ENCODE peak calls at places on chromosome 16, in ten cellular contexts. A is nephron progenitor cell; I is pancreas; V is kidney epithelial cell; G is fibroblast of the aortic adventitia; L is upper lobe of left lung; U is breast epithelium; J is cardiac fibroblast; Z is IMR-90; H is CD4-positive, alpha-beta T cell. P is an unnamed sample.

GRCh38 chr16:5595849-5596248 is 498.3 kb upstream of the EEF2KMT start:
- DNase-seq in Z (no peak), L (no peak), A (no peak), I (no peak), G (no peak), U (no peak), V (no peak), J (no peak), H (no peak), P (no peak)

GRCh38 chr16:65740716-65741115 is 618.9 kb upstream of the CDH11 start:
- DNase-seq in L (no peak), A (no peak), G (peak), U (no peak), V (no peak), H (no peak), J (no peak), Z (peak), I (no peak), P (no peak)

GRCh38 chr16:87735270-87736002 is 30.4 kb downstream of the KLHDC4 start:
- DNase-seq in V (no peak), A (no peak), J (no peak), Z (no peak), H (no peak), L (no peak), U (no peak), I (no peak), G (no peak), P (no peak)

GRCh38 chr16:48613061-48613957 is 3.3 kb upstream of the N4BP1 start:
- DNase-seq in V (no peak), H (peak), I (no peak), Z (peak), G (peak), J (peak), L (no peak), U (no peak), A (no peak), P (no peak)

GRCh38 chr16:76535-77272 is 1.3 kb upstream of the MPG start:
- DNase-seq in U (no peak), H (no peak), I (no peak), Z (peak), V (no peak), L (peak), J (peak), G (peak), A (no peak), P (no peak)

GRCh38 chr16:15052747-15053476 is 3.0 kb downstream of the NTAN1 start:
- DNase-seq in J (peak), Z (no peak), A (no peak), H (no peak), G (peak), V (no peak), I (no peak), U (no peak), L (no peak), P (no peak)

GRCh38 chr16:50096791-50097190 is 31.0 kb downstream of the HEATR3 start:
- DNase-seq in H (no peak), G (peak), A (no peak), V (no peak), U (no peak), J (peak), I (no peak), L (no peak), Z (peak), P (no peak)

GRCh38 chr16:79283578-79283977 is 317.0 kb downstream of the MAF start:
- DNase-seq in L (no peak), V (no peak), H (peak), Z (no peak), U (no peak), G (no peak), I (no peak), J (no peak), A (no peak), P (no peak)

GRCh38 chr16:2483939-2484897 is 9.3 kb downstream of the TBC1D24 start:
- DNase-seq in V (no peak), A (no peak), U (no peak), J (no peak), I (no peak), H (no peak), Z (no peak), G (no peak), L (no peak), P (no peak)

GRCh38 chr16:82888616-82889015 is 261.8 kb downstream of the CDH13 start:
- DNase-seq in I (no peak), L (no peak), G (peak), U (no peak), V (peak), J (no peak), A (peak), H (no peak), Z (peak), P (no peak)

GRCh38 chr16:27221576-27222498 is 18.5 kb downstream of the KDM8 start:
- DNase-seq in J (peak), U (no peak), L (no peak), A (no peak), I (peak), V (no peak), H (no peak), Z (peak), G (peak), P (no peak)

GRCh38 chr16:12187939-12188673 is 211.6 kb downstream of the SNX29 start:
- DNase-seq in J (no peak), V (peak), A (no peak), U (no peak), L (no peak), Z (no peak), G (peak), H (no peak), I (no peak), P (no peak)

GRCh38 chr16:28181557-28181914 is 30.2 kb downstream of the XPO6 start:
- DNase-seq in V (peak), G (peak), I (no peak), U (no peak), J (peak), Z (peak), H (no peak), A (no peak), L (peak), P (no peak)

DNA sequence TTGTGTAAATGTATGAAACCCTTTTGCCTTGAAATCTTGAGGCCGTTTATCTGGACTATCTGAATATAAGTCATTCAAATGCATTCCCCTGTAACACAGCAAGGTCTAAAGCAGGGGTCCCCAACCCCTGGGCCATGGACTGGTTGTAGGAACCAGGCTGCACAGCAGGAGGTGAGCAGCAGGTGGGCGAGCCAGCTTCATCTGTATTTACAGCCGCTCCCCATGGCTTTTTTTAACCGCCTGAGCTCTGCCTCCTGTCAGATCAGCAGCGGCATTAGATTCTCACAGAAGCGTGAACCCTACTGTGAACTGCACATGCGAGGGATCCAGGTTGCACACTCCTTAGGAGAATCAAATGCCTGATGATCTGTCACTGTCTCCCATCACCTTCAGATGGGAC is 24.1 kb downstream of the DNAH3 start:
- DNase-seq in G (no peak), I (no peak), H (no peak), J (no peak), U (no peak), Z (no peak), A (no peak), V (no peak), L (no peak), P (no peak)
- TF ChIP-seq CTCF in G (no peak), I (no peak), H (no peak), J (no peak), U (no peak), Z (no peak), A (no peak), V (no peak), L (no peak), P (no peak)

GRCh38 chr16:57627184-57627871 is 1.1 kb upstream of the ADGRG1 start:
- DNase-seq in G (peak), U (peak), J (peak), I (no peak), H (no peak), Z (peak), V (peak), L (no peak), A (peak), P (no peak)
- TF ChIP-seq CTCF in G (peak), U (no peak), J (peak), I (no peak), H (no peak), Z (peak), V (peak), L (no peak), A (peak), P (no peak)

DNA sequence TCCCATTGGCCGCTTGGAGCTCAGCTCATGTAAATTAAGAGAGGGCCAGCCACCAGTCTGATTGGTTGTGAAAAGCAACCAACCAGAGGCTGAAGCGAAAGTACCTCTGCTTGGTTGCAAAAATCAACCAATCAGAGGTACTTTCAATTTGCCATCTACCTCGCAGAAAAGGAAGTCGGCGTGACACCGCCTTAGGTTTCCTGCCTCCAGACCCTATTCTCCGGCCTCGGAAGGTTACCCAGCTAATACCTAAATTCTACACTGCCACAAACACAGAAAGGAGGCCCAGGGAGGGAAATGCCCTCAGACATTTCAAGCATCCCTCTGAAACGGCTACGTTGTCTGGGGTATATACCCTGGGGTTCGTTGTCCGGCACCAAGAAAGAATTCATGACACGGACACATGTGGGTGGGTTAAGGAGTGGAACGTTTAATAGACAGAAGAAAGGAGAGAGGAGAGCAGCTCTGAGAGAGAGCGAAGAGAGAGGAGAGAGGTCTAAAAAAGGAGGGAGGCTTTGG is 481.3 kb downstream of the TMEM114 start:
- DNase-seq in Z (no peak), H (no peak), V (no peak), J (no peak), I (no peak), A (no peak), L (no peak), U (no peak), G (no peak), P (no peak)
- TF ChIP-seq CTCF in Z (no peak), H (no peak), V (no peak), J (no peak), I (no peak), A (no peak), L (no peak), U (no peak), G (no peak), P (no peak)

GRCh38 chr16:81214745-81215166 is 23.7 kb upstream of the BCO1 start:
- DNase-seq in J (peak), V (no peak), A (peak), U (no peak), H (no peak), L (no peak), I (no peak), Z (peak), G (peak), P (no peak)
- TF ChIP-seq CTCF in J (peak), V (peak), A (peak), U (no peak), H (no peak), L (no peak), I (no peak), Z (peak), G (peak), P (no peak)

GRCh38 chr16:62638324-62638911 is 602.2 kb upstream of the CDH8 start:
- DNase-seq in Z (no peak), V (no peak), L (no peak), J (no peak), A (no peak), U (no peak), H (no peak), I (no peak), G (no peak), P (no peak)

GRCh38 chr16:62639890-62640289 is 603.7 kb upstream of the CDH8 start:
- DNase-seq in L (no peak), I (no peak), V (no peak), U (no peak), G (no peak), J (no peak), H (no peak), A (no peak), Z (no peak), P (no peak)

GRCh38 chr16:62644030-62644812 is 608.0 kb upstream of the CDH8 start:
- DNase-seq in A (no peak), J (no peak), H (no peak), I (no peak), U (no peak), L (no peak), V (no peak), Z (no peak), G (no peak), P (no peak)

GRCh38 chr16:62642677-62643076 is 606.4 kb upstream of the CDH8 start:
- DNase-seq in Z (no peak), J (no peak), L (no peak), H (no peak), A (no peak), I (no peak), U (no peak), V (no peak), G (no peak), P (no peak)

GRCh38 chr16:62638964-62639861 is 603.0 kb upstream of the CDH8 start:
- DNase-seq in G (no peak), A (no peak), Z (no peak), I (no peak), U (no peak), H (no peak), J (no peak), V (no peak), L (no peak), P (no peak)
- TF ChIP-seq CTCF in G (no peak), A (no peak), Z (no peak), I (no peak), U (no peak), H (no peak), J (no peak), V (no peak), L (no peak), P (no peak)

DNA sequence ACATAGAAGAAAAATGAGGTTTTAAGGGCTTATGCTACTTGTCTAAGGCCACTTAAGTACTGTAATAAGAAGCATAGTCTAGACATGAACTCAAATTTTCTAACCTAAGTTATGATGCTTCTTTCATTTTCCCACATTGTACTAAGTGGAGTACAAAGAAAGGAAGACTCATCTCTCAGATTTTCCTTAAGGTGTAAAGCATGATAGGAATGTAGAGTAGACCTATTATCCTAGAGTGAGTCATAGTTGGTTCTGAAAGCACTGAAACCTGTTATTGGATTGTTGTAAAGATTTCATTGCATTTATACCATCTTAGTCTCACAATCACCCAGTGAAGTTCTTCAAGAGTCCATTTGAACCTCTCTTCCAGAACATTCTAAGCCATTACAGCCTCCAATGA is 343.8 kb downstream of the TOX3 start:
- DNase-seq in G (no peak), H (no peak), U (no peak), Z (no peak), L (no peak), J (no peak), A (no peak), I (no peak), V (peak), P (no peak)
- TF ChIP-seq CTCF in G (no peak), H (no peak), U (no peak), Z (no peak), L (no peak), J (no peak), A (no peak), I (no peak), V (no peak), P (no peak)

DNA sequence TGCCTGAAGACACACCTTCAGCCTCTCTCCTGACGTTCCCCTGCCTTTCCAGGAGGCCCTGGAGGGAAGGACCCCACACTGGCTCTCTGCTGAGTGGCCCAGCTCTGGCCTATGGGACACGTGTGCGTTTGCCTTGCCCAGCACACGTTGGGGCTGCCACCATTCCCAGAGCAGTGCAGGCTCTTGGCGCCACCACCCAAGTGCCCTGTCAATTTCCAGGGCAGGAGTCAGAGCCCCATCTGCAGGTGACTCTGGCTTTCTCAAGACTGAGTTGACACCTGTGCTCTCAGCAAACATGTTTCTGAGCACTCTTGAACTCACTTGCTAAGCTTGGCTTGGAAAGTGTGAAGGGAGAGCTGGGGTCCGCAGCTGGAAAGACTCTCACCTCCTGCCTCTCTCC is 4.7 kb upstream of the IRF8 start:
- DNase-seq in U (no peak), G (no peak), L (no peak), A (no peak), H (no peak), J (no peak), Z (no peak), I (no peak), V (no peak), P (peak)
- TF ChIP-seq CTCF in U (no peak), G (no peak), L (peak), A (no peak), H (no peak), J (no peak), Z (no peak), I (no peak), V (no peak), P (no peak)